ENCODE peak calls at places on chromosomes 7 and 10, in seven cellular contexts. One of them, this sample, is unnamed.
A peak's percentile ranks its signal among the peaks of the same experiment; 100 is the strongest.

GRCh38 chr10:61108880-61109279 is 164.9 kb upstream of the RHOBTB1 start:
- DNase-seq in aorta: no peak
- DNase-seq in A673: no peak
- DNase-seq in cardiac muscle cell: no peak
- DNase-seq in psoas muscle: no peak
- DNase-seq in HCT116: no peak
- DNase-seq in IMR-90: no peak
- DNase-seq in this sample: no peak

GRCh38 chr7:43041724-43042123 is 70.7 kb upstream of the HECW1 start:
- DNase-seq in psoas muscle: no peak
- DNase-seq in aorta: no peak
- DNase-seq in HCT116: no peak
- DNase-seq in IMR-90: no peak
- DNase-seq in cardiac muscle cell: no peak
- DNase-seq in A673: no peak
- DNase-seq in this sample: no peak

GRCh38 chr10:83961620-83962019 is 177.7 kb upstream of the GHITM start:
- DNase-seq in psoas muscle: no peak
- DNase-seq in A673: peak; percentile 16
- DNase-seq in aorta: no peak
- DNase-seq in IMR-90: no peak
- DNase-seq in cardiac muscle cell: no peak
- DNase-seq in HCT116: no peak
- DNase-seq in this sample: no peak

GRCh38 chr7:110645060-110645459 is 445.9 kb upstream of the LRRN3 start:
- DNase-seq in aorta: no peak
- DNase-seq in A673: no peak
- DNase-seq in psoas muscle: no peak
- DNase-seq in cardiac muscle cell: no peak
- DNase-seq in HCT116: no peak
- DNase-seq in IMR-90: no peak
- DNase-seq in this sample: no peak

GRCh38 chr7:155452505-155453295 is 5.2 kb upstream of the EN2 start:
- DNase-seq in A673: no peak
- DNase-seq in HCT116: no peak
- DNase-seq in IMR-90: no peak
- DNase-seq in psoas muscle: no peak
- DNase-seq in cardiac muscle cell: no peak
- DNase-seq in aorta: no peak
- DNase-seq in this sample: no peak

GRCh38 chr7:141585592-141586510 is 34.6 kb downstream of the AGK start:
- DNase-seq in cardiac muscle cell: no peak
- DNase-seq in aorta: no peak
- DNase-seq in psoas muscle: no peak
- DNase-seq in IMR-90: peak; percentile 95
- DNase-seq in A673: peak; percentile 8
- DNase-seq in HCT116: no peak
- DNase-seq in this sample: no peak

GRCh38 chr10:104337985-104338735 is at the start of gene ITPRIP:
- DNase-seq in IMR-90: peak; percentile 87
- DNase-seq in aorta: peak; percentile 91
- DNase-seq in psoas muscle: peak; percentile 84
- DNase-seq in A673: peak; percentile 86
- DNase-seq in cardiac muscle cell: peak; percentile 78
- DNase-seq in HCT116: peak; percentile 69
- DNase-seq in this sample: peak; percentile 74

GRCh38 chr7:150927954-150928340 is 50.2 kb downstream of the KCNH2 start:
- DNase-seq in cardiac muscle cell: no peak
- DNase-seq in IMR-90: peak; percentile 7
- DNase-seq in HCT116: peak; percentile 16
- DNase-seq in A673: peak; percentile 56
- DNase-seq in aorta: no peak
- DNase-seq in psoas muscle: no peak
- DNase-seq in this sample: no peak

GRCh38 chr7:130266258-130266960 is at the start of gene CPA2:
- DNase-seq in psoas muscle: no peak
- DNase-seq in IMR-90: no peak
- DNase-seq in aorta: no peak
- DNase-seq in HCT116: no peak
- DNase-seq in cardiac muscle cell: no peak
- DNase-seq in A673: no peak
- DNase-seq in this sample: no peak

GRCh38 chr7:104643587-104644217 is 315.3 kb downstream of the LHFPL3 start:
- DNase-seq in aorta: no peak
- DNase-seq in psoas muscle: no peak
- DNase-seq in A673: peak; percentile 49
- DNase-seq in IMR-90: no peak
- DNase-seq in HCT116: peak; percentile 15
- DNase-seq in cardiac muscle cell: peak; percentile 31
- DNase-seq in this sample: no peak

GRCh38 chr10:7484456-7485266 is 73.8 kb upstream of the SFMBT2 start:
- DNase-seq in psoas muscle: no peak
- DNase-seq in IMR-90: no peak
- DNase-seq in HCT116: no peak
- DNase-seq in A673: no peak
- DNase-seq in aorta: no peak
- DNase-seq in cardiac muscle cell: no peak
- DNase-seq in this sample: no peak

GRCh38 chr10:11215468-11215867 is 197.8 kb downstream of the CELF2 start:
- DNase-seq in psoas muscle: no peak
- DNase-seq in A673: no peak
- DNase-seq in cardiac muscle cell: no peak
- DNase-seq in aorta: no peak
- DNase-seq in IMR-90: no peak
- DNase-seq in HCT116: no peak
- DNase-seq in this sample: no peak

GRCh38 chr10:95537543-95537930 is 23.6 kb downstream of the SORBS1 start:
- DNase-seq in cardiac muscle cell: no peak
- DNase-seq in aorta: no peak
- DNase-seq in HCT116: no peak
- DNase-seq in IMR-90: no peak
- DNase-seq in psoas muscle: no peak
- DNase-seq in A673: no peak
- DNase-seq in this sample: no peak

GRCh38 chr7:157488966-157489365 is 152.2 kb downstream of the DNAJB6 start:
- DNase-seq in aorta: no peak
- DNase-seq in psoas muscle: no peak
- DNase-seq in A673: no peak
- DNase-seq in IMR-90: no peak
- DNase-seq in cardiac muscle cell: no peak
- DNase-seq in HCT116: no peak
- DNase-seq in this sample: no peak

GRCh38 chr10:44207160-44207559 is 177.7 kb downstream of the CXCL12 start:
- DNase-seq in HCT116: no peak
- DNase-seq in aorta: no peak
- DNase-seq in A673: no peak
- DNase-seq in IMR-90: no peak
- DNase-seq in psoas muscle: no peak
- DNase-seq in cardiac muscle cell: no peak
- DNase-seq in this sample: no peak

GRCh38 chr7:105932835-105933477 is 30.1 kb upstream of the CDHR3 start:
- DNase-seq in cardiac muscle cell: no peak
- DNase-seq in IMR-90: peak; percentile 67
- DNase-seq in A673: peak; percentile 97
- DNase-seq in HCT116: no peak
- DNase-seq in aorta: no peak
- DNase-seq in psoas muscle: no peak
- DNase-seq in this sample: no peak

GRCh38 chr7:126790763-126791162 is 462.0 kb downstream of the GRM8 start:
- DNase-seq in IMR-90: no peak
- DNase-seq in aorta: no peak
- DNase-seq in A673: peak; percentile 49
- DNase-seq in psoas muscle: no peak
- DNase-seq in cardiac muscle cell: no peak
- DNase-seq in HCT116: no peak
- DNase-seq in this sample: no peak

GRCh38 chr7:84187813-84188212 is 6.8 kb downstream of the SEMA3A start:
- DNase-seq in HCT116: no peak
- DNase-seq in psoas muscle: no peak
- DNase-seq in IMR-90: peak; percentile 79
- DNase-seq in A673: peak; percentile 9
- DNase-seq in aorta: no peak
- DNase-seq in cardiac muscle cell: no peak
- DNase-seq in this sample: no peak

GRCh38 chr10:101441539-101442455 is 87.8 kb downstream of the BTRC start:
- DNase-seq in cardiac muscle cell: peak; percentile 78
- DNase-seq in A673: peak; percentile 84
- DNase-seq in aorta: no peak
- DNase-seq in psoas muscle: no peak
- DNase-seq in HCT116: peak; percentile 80
- DNase-seq in IMR-90: peak; percentile 78
- DNase-seq in this sample: no peak

GRCh38 chr10:43082756-43083155 is 5.9 kb downstream of the RET start:
- DNase-seq in HCT116: no peak
- DNase-seq in cardiac muscle cell: no peak
- DNase-seq in IMR-90: no peak
- DNase-seq in aorta: no peak
- DNase-seq in A673: no peak
- DNase-seq in psoas muscle: no peak
- DNase-seq in this sample: no peak

GRCh38 chr7:149525280-149525679 is 27.7 kb upstream of the ZNF746 start:
- DNase-seq in aorta: no peak
- DNase-seq in HCT116: no peak
- DNase-seq in cardiac muscle cell: no peak
- DNase-seq in IMR-90: no peak
- DNase-seq in A673: no peak
- DNase-seq in psoas muscle: no peak
- DNase-seq in this sample: no peak

GRCh38 chr7:149527414-149527813 is 29.8 kb upstream of the ZNF746 start:
- DNase-seq in cardiac muscle cell: no peak
- DNase-seq in psoas muscle: no peak
- DNase-seq in IMR-90: no peak
- DNase-seq in aorta: no peak
- DNase-seq in A673: no peak
- DNase-seq in HCT116: no peak
- DNase-seq in this sample: no peak

GRCh38 chr7:149532654-149533053 is 35.0 kb upstream of the ZNF746 start:
- DNase-seq in IMR-90: no peak
- DNase-seq in A673: no peak
- DNase-seq in psoas muscle: no peak
- DNase-seq in HCT116: no peak
- DNase-seq in cardiac muscle cell: no peak
- DNase-seq in aorta: no peak
- DNase-seq in this sample: no peak

GRCh38 chr7:149524399-149524798 is 26.8 kb upstream of the ZNF746 start:
- DNase-seq in aorta: no peak
- DNase-seq in cardiac muscle cell: no peak
- DNase-seq in IMR-90: no peak
- DNase-seq in HCT116: no peak
- DNase-seq in psoas muscle: no peak
- DNase-seq in A673: no peak
- DNase-seq in this sample: no peak

GRCh38 chr7:149529136-149529718 is 31.6 kb upstream of the ZNF746 start:
- DNase-seq in HCT116: peak; percentile 36
- DNase-seq in aorta: no peak
- DNase-seq in psoas muscle: no peak
- DNase-seq in cardiac muscle cell: peak; percentile 9
- DNase-seq in IMR-90: peak; percentile 2
- DNase-seq in A673: no peak
- DNase-seq in this sample: no peak
- H3K9me3 ChIP-seq in HCT116: peaks cover 24% of the 10 kb centered on the region
- H3K9me3 ChIP-seq in aorta: peaks cover 21% of the 10 kb centered on the region
- H3K9me3 ChIP-seq in psoas muscle: peaks cover 58% of the 10 kb centered on the region
- H3K9me3 ChIP-seq in cardiac muscle cell: no peaks in the 10 kb centered on the region
- H3K9me3 ChIP-seq in IMR-90: peaks cover 33% of the 10 kb centered on the region
- H3K9me3 ChIP-seq in A673: peaks cover 53% of the 10 kb centered on the region
- H3K9me3 ChIP-seq in this sample: peaks cover 78% of the 10 kb centered on the region

GRCh38 chr7:92304406-92304893 is 58.7 kb downstream of the ANKIB1 start:
- DNase-seq in HCT116: no peak
- DNase-seq in psoas muscle: no peak
- DNase-seq in IMR-90: no peak
- DNase-seq in A673: no peak
- DNase-seq in cardiac muscle cell: no peak
- DNase-seq in aorta: no peak
- DNase-seq in this sample: no peak

GRCh38 chr7:92303761-92304160 is 58.0 kb downstream of the ANKIB1 start:
- DNase-seq in IMR-90: no peak
- DNase-seq in psoas muscle: no peak
- DNase-seq in HCT116: no peak
- DNase-seq in aorta: no peak
- DNase-seq in A673: no peak
- DNase-seq in cardiac muscle cell: no peak
- DNase-seq in this sample: no peak

DNA sequence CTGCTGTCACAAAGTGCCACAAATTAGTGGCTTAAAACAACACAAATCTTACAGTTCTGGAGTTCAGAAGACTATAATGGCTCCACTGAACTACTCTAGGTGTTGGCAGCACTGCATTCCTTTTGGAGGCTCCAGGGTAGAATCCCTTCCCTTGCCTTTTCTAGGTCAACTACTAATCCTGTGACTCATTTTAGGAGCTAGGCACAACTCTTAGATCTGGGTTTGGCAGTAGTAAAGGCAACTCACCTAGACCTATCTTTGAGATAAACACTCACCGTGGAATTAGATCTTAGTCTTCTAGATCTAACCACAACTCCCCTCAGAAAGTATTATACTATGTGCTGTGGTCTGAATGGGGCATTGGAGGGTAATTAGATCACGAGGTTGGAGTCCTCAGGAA is 60.4 kb downstream of the ANKIB1 start:
- DNase-seq in IMR-90: peak; percentile 11
- DNase-seq in cardiac muscle cell: no peak
- DNase-seq in A673: no peak
- DNase-seq in aorta: no peak
- DNase-seq in psoas muscle: no peak
- DNase-seq in HCT116: peak; percentile 45
- DNase-seq in this sample: no peak
- H3K4me3 ChIP-seq in IMR-90: no peak overlapping the region
- H3K4me3 ChIP-seq in cardiac muscle cell: no peak overlapping the region
- H3K4me3 ChIP-seq in A673: no peak overlapping the region
- H3K4me3 ChIP-seq in aorta: no peak overlapping the region
- H3K4me3 ChIP-seq in psoas muscle: no peak overlapping the region
- H3K4me3 ChIP-seq in HCT116: peak overlapping the region; percentile 14
- H3K4me3 ChIP-seq in this sample: no peak overlapping the region

GRCh38 chr10:63700209-63700934 is 179.2 kb downstream of the REEP3 start:
- DNase-seq in IMR-90: peak; percentile 99
- DNase-seq in cardiac muscle cell: no peak
- DNase-seq in psoas muscle: peak; percentile 78
- DNase-seq in A673: peak; percentile 86
- DNase-seq in aorta: peak; percentile 82
- DNase-seq in HCT116: peak; percentile 85
- DNase-seq in this sample: no peak
- H3K27ac ChIP-seq in IMR-90: peak overlapping the region; percentile 7
- H3K27ac ChIP-seq in cardiac muscle cell: peak overlapping the region; percentile 10
- H3K27ac ChIP-seq in psoas muscle: peak overlapping the region; percentile 88
- H3K27ac ChIP-seq in A673: peak overlapping the region; percentile 95
- H3K27ac ChIP-seq in aorta: peak overlapping the region; percentile 59
- H3K27ac ChIP-seq in HCT116: peak overlapping the region; percentile 77
- H3K27ac ChIP-seq in this sample: peak overlapping the region; percentile 87

GRCh38 chr7:67489881-67490280 is 493.2 kb downstream of the TYW1 start:
- DNase-seq in psoas muscle: no peak
- DNase-seq in A673: no peak
- DNase-seq in IMR-90: no peak
- DNase-seq in aorta: no peak
- DNase-seq in cardiac muscle cell: no peak
- DNase-seq in HCT116: no peak
- DNase-seq in this sample: no peak

DNA sequence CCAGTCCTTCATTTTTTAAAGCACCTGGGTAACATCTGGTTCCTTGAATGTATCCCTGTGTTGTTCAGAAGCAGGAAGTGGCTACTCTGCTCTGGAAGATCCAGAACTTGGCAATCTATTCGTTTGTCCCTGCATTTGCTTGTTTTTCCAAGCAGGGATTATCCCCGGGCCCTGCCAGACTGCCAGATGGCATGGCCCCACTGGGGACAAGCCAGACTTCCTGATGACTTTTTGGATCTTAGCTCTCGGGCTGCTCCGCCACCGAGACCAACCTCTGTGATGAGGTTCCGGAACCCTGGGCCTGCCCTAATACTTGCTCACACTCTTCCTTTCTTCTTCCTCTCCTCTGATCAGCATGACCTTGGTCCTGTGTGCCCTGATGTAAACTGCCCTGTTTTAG is 496.8 kb downstream of the TYW1 start:
- DNase-seq in HCT116: no peak
- DNase-seq in cardiac muscle cell: no peak
- DNase-seq in aorta: no peak
- DNase-seq in psoas muscle: no peak
- DNase-seq in A673: no peak
- DNase-seq in IMR-90: no peak
- DNase-seq in this sample: no peak
- H3K9me3 ChIP-seq in HCT116: no peaks in the 10 kb centered on the region
- H3K9me3 ChIP-seq in cardiac muscle cell: no peaks in the 10 kb centered on the region
- H3K9me3 ChIP-seq in aorta: peaks cover 4% of the 10 kb centered on the region
- H3K9me3 ChIP-seq in psoas muscle: no peaks in the 10 kb centered on the region
- H3K9me3 ChIP-seq in A673: no peaks in the 10 kb centered on the region
- H3K9me3 ChIP-seq in IMR-90: peaks cover 10% of the 10 kb centered on the region
- H3K9me3 ChIP-seq in this sample: peaks cover 26% of the 10 kb centered on the region

This sample was measured in left ventricle myocardium inferior.